ENCODE peak calls at places on chromosomes 5 and 9, in nine cellular contexts. One of them, this sample, is unnamed.

GRCh38 chr9:13354733-13355132 is 75.2 kb upstream of the MPDZ start:
- DNase-seq in NCI-H2171 treated with DMSO at 0.1 percent for 48 hours: no peak
- DNase-seq in GM04504: no peak
- DNase-seq in AG04450: no peak
- DNase-seq in immature natural killer cell: no peak
- DNase-seq in DMS53: peak
- DNase-seq in activated naive CD8-positive, alpha-beta T cell treated with anti-CD3 and anti-CD28 coated beads for 36 hours: no peak
- DNase-seq in amniotic stem cell: no peak
- DNase-seq in activated naive CD4-positive, alpha-beta T cell: no peak
- DNase-seq in this sample: no peak

GRCh38 chr9:128792134-128792533 is 5.1 kb downstream of the TBC1D13 start:
- DNase-seq in NCI-H2171 treated with DMSO at 0.1 percent for 48 hours: no peak
- DNase-seq in GM04504: no peak
- DNase-seq in AG04450: no peak
- DNase-seq in immature natural killer cell: no peak
- DNase-seq in DMS53: no peak
- DNase-seq in activated naive CD8-positive, alpha-beta T cell treated with anti-CD3 and anti-CD28 coated beads for 36 hours: no peak
- DNase-seq in amniotic stem cell: no peak
- DNase-seq in activated naive CD4-positive, alpha-beta T cell: no peak
- DNase-seq in this sample: no peak

GRCh38 chr9:138078846-138079245 is 201.3 kb downstream of the CACNA1B start:
- DNase-seq in NCI-H2171 treated with DMSO at 0.1 percent for 48 hours: no peak
- DNase-seq in GM04504: no peak
- DNase-seq in AG04450: no peak
- DNase-seq in immature natural killer cell: no peak
- DNase-seq in DMS53: no peak
- DNase-seq in activated naive CD8-positive, alpha-beta T cell treated with anti-CD3 and anti-CD28 coated beads for 36 hours: no peak
- DNase-seq in amniotic stem cell: no peak
- DNase-seq in activated naive CD4-positive, alpha-beta T cell: no peak
- DNase-seq in this sample: no peak

GRCh38 chr5:94031631-94032030 is 290.2 kb upstream of the POU5F2 start:
- DNase-seq in NCI-H2171 treated with DMSO at 0.1 percent for 48 hours: no peak
- DNase-seq in GM04504: peak
- DNase-seq in AG04450: no peak
- DNase-seq in immature natural killer cell: no peak
- DNase-seq in DMS53: peak
- DNase-seq in activated naive CD8-positive, alpha-beta T cell treated with anti-CD3 and anti-CD28 coated beads for 36 hours: no peak
- DNase-seq in amniotic stem cell: no peak
- DNase-seq in activated naive CD4-positive, alpha-beta T cell: no peak
- DNase-seq in this sample: no peak

GRCh38 chr9:104798209-104798995 is 34.5 kb downstream of the NIPSNAP3B start:
- DNase-seq in NCI-H2171 treated with DMSO at 0.1 percent for 48 hours: no peak
- DNase-seq in GM04504: no peak
- DNase-seq in AG04450: no peak
- DNase-seq in immature natural killer cell: no peak
- DNase-seq in DMS53: no peak
- DNase-seq in activated naive CD8-positive, alpha-beta T cell treated with anti-CD3 and anti-CD28 coated beads for 36 hours: no peak
- DNase-seq in amniotic stem cell: no peak
- DNase-seq in activated naive CD4-positive, alpha-beta T cell: no peak
- DNase-seq in this sample: no peak

GRCh38 chr9:132114102-132114707 is 34.5 kb upstream of the MED27 start:
- DNase-seq in NCI-H2171 treated with DMSO at 0.1 percent for 48 hours: no peak
- DNase-seq in GM04504: peak
- DNase-seq in AG04450: peak
- DNase-seq in immature natural killer cell: peak
- DNase-seq in DMS53: peak
- DNase-seq in activated naive CD8-positive, alpha-beta T cell treated with anti-CD3 and anti-CD28 coated beads for 36 hours: peak
- DNase-seq in amniotic stem cell: peak
- DNase-seq in activated naive CD4-positive, alpha-beta T cell: peak
- DNase-seq in this sample: no peak

GRCh38 chr9:115691097-115691496 is 462.5 kb upstream of the PAPPA start:
- DNase-seq in NCI-H2171 treated with DMSO at 0.1 percent for 48 hours: no peak
- DNase-seq in GM04504: peak
- DNase-seq in AG04450: peak
- DNase-seq in immature natural killer cell: no peak
- DNase-seq in DMS53: peak
- DNase-seq in activated naive CD8-positive, alpha-beta T cell treated with anti-CD3 and anti-CD28 coated beads for 36 hours: no peak
- DNase-seq in amniotic stem cell: peak
- DNase-seq in activated naive CD4-positive, alpha-beta T cell: no peak
- DNase-seq in this sample: no peak

GRCh38 chr5:153562189-153562588 is 71.7 kb downstream of the GRIA1 start:
- DNase-seq in NCI-H2171 treated with DMSO at 0.1 percent for 48 hours: no peak
- DNase-seq in GM04504: peak
- DNase-seq in AG04450: no peak
- DNase-seq in immature natural killer cell: no peak
- DNase-seq in DMS53: no peak
- DNase-seq in activated naive CD8-positive, alpha-beta T cell treated with anti-CD3 and anti-CD28 coated beads for 36 hours: no peak
- DNase-seq in amniotic stem cell: no peak
- DNase-seq in activated naive CD4-positive, alpha-beta T cell: no peak
- DNase-seq in this sample: peak